ENCODE peak calls at places on chromosomes 11 and 22, in six cellular contexts. N is NCI-H69; J is H9; T is naive thymus-derived CD4-positive, alpha-beta T cell; U is NCI-H1417; V is HS-5. S is an unnamed sample.
A peak's percentile ranks its signal among the peaks of the same experiment; 100 is the strongest.

GRCh38 chr22:30426395-30427353 is 1.1 kb downstream of the MTFP1 start:
- DNase-seq in N (peak; percentile 92), T (peak; percentile 87), V (no peak), U (peak; percentile 13), J (peak; percentile 91), S (peak; percentile 89)

GRCh38 chr11:63829823-63830489 is 9.0 kb upstream of the MARK2 start:
- DNase-seq in T (no peak), J (peak; percentile 69), N (peak; percentile 50), V (no peak), U (no peak), S (no peak)

GRCh38 chr11:102158151-102158734 is 48.0 kb downstream of the YAP1 start:
- DNase-seq in N (no peak), T (no peak), U (no peak), V (no peak), J (no peak), S (no peak)

GRCh38 chr11:1197886-1198765 is 24.7 kb upstream of the MUC5B start:
- DNase-seq in N (no peak), U (no peak), T (no peak), V (no peak), J (peak; percentile 54), S (no peak)

GRCh38 chr11:13699041-13699440 is 30.6 kb downstream of the FAR1 start:
- DNase-seq in U (no peak), T (no peak), N (no peak), J (no peak), V (no peak), S (no peak)

GRCh38 chr11:61700221-61700620 is 20.0 kb downstream of the DAGLA start:
- DNase-seq in J (peak; percentile 72), U (peak; percentile 71), N (peak; percentile 82), V (peak; percentile 19), T (no peak), S (peak; percentile 29)

GRCh38 chr11:8833568-8834275 is 77.3 kb upstream of the AKIP1 start:
- DNase-seq in J (no peak), U (no peak), N (peak; percentile 43), T (no peak), V (no peak), S (no peak)

GRCh38 chr11:45771194-45771941 is 33.6 kb upstream of the SLC35C1 start:
- DNase-seq in U (peak; percentile 57), N (peak; percentile 76), J (peak; percentile 68), V (peak; percentile 26), T (peak; percentile 69), S (peak; percentile 12)

GRCh38 chr11:110433393-110434333 is 3.9 kb downstream of the FDX1 start:
- DNase-seq in J (no peak), V (no peak), T (peak; percentile 46), N (peak; percentile 67), U (no peak), S (peak; percentile 23)

GRCh38 chr11:13215157-13215556 is 62.4 kb upstream of the BMAL1 start:
- DNase-seq in J (no peak), N (no peak), U (no peak), V (peak; percentile 83), T (no peak), S (no peak)

GRCh38 chr22:49623715-49624114 is 204.0 kb downstream of the BRD1 start:
- DNase-seq in U (no peak), T (no peak), J (no peak), V (no peak), N (no peak), S (no peak)

GRCh38 chr11:67160045-67160444 is 41.0 kb downstream of the KDM2A start:
- DNase-seq in V (no peak), J (no peak), N (no peak), U (no peak), T (no peak), S (no peak)

GRCh38 chr11:96033054-96033453 is 109.1 kb upstream of the MTMR2 start:
- DNase-seq in J (no peak), U (no peak), N (no peak), V (no peak), T (no peak), S (no peak)

GRCh38 chr22:26610072-26610958 is 7.5 kb downstream of the CRYBB1 start:
- DNase-seq in J (no peak), U (no peak), V (peak; percentile 85), N (no peak), T (no peak), S (no peak)

GRCh38 chr22:37442537-37442936 is 15.3 kb upstream of the ELFN2 start:
- DNase-seq in J (no peak), U (no peak), N (no peak), V (no peak), T (no peak), S (no peak)

GRCh38 chr22:40499187-40499753 is 128.9 kb downstream of the SGSM3 start:
- DNase-seq in N (peak; percentile 13), T (no peak), U (no peak), V (peak; percentile 96), J (no peak), S (no peak)

GRCh38 chr11:58719406-58720117 is 12.2 kb downstream of the GLYAT start:
- DNase-seq in N (no peak), T (no peak), V (no peak), U (no peak), J (no peak), S (no peak)

GRCh38 chr22:49298834-49299750 is 528.6 kb downstream of the BRD1 start:
- DNase-seq in J (peak; percentile 16), N (no peak), U (no peak), T (no peak), V (no peak), S (no peak)

GRCh38 chr11:74434528-74434927 is 32.8 kb downstream of the KCNE3 start:
- DNase-seq in V (no peak), T (no peak), J (no peak), U (no peak), N (no peak), S (no peak)

GRCh38 chr22:48477031-48477721 is 1350.5 kb downstream of the BRD1 start:
- DNase-seq in N (no peak), V (no peak), T (no peak), J (peak; percentile 17), U (no peak), S (no peak)

GRCh38 chr22:33409134-33409533 is 351.0 kb upstream of the SYN3 start:
- DNase-seq in J (peak; percentile 31), N (no peak), T (no peak), U (no peak), V (no peak), S (no peak)